ENCODE peak calls at places on chromosomes 6 and 20, in seven cellular contexts. X is activated CD4-positive, alpha-beta T cell treated with anti-CD3 and anti-CD28 coated beads for 24 hours; J is Kasumi-1; V is GM20000; F is EH; H is CMK; S is right cardiac atrium. C is an unnamed sample.

GRCh38 chr20:50112512-50113419 is at the start of gene UBE2V1:
- DNase-seq in F (peak), H (peak), X (peak), S (peak), J (peak), V (peak), C (peak)

GRCh38 chr20:48295445-48295903 is 510.2 kb upstream of the SULF2 start:
- DNase-seq in H (no peak), F (peak), V (no peak), J (no peak), S (no peak), X (no peak), C (no peak)

GRCh38 chr20:2815242-2815900 is 584 bp downstream of the C20orf141 start:
- DNase-seq in S (no peak), J (no peak), X (no peak), F (no peak), H (no peak), V (no peak), C (no peak)

GRCh38 chr20:61871160-61871559 is 194.5 kb downstream of the TAF4 start:
- DNase-seq in H (no peak), F (no peak), S (no peak), X (no peak), V (no peak), J (no peak), C (no peak)

GRCh38 chr6:79546186-79546585 is 9.0 kb upstream of the LCA5 start:
- DNase-seq in V (no peak), S (no peak), J (no peak), X (no peak), H (no peak), F (peak), C (no peak)

GRCh38 chr20:48928832-48929725 is 7.6 kb downstream of the ARFGEF2 start:
- DNase-seq in H (no peak), X (no peak), J (no peak), F (peak), S (no peak), V (no peak), C (no peak)

GRCh38 chr6:168050861-168051586 is 28.0 kb downstream of the FRMD1 start:
- DNase-seq in V (no peak), J (no peak), X (no peak), S (no peak), F (peak), H (no peak), C (no peak)

GRCh38 chr6:95518630-95519227 is 58.6 kb upstream of the MANEA start:
- DNase-seq in X (no peak), V (no peak), F (no peak), S (no peak), J (no peak), H (no peak), C (no peak)

GRCh38 chr6:143536461-143536865 is 24.9 kb upstream of the FUCA2 start:
- DNase-seq in V (no peak), S (peak), J (peak), F (peak), X (peak), H (no peak), C (peak)

GRCh38 chr6:11315743-11316437 is 83.4 kb upstream of the NEDD9 start:
- DNase-seq in S (no peak), H (no peak), F (peak), J (no peak), V (no peak), X (no peak), C (no peak)

GRCh38 chr6:170460606-170461005 is 92.5 kb downstream of the PSMB1 start:
- DNase-seq in F (no peak), X (no peak), H (no peak), S (no peak), J (no peak), V (no peak), C (no peak)

GRCh38 chr20:48898210-48898609 is 23.3 kb upstream of the ARFGEF2 start:
- DNase-seq in X (no peak), H (no peak), S (no peak), F (peak), J (no peak), V (no peak), C (no peak)

GRCh38 chr6:150987371-150987828 is 121.9 kb downstream of the MTHFD1L start:
- DNase-seq in V (peak), X (peak), H (no peak), S (no peak), F (no peak), J (no peak), C (peak)

GRCh38 chr6:101146389-101146788 is 247.1 kb upstream of the GRIK2 start:
- DNase-seq in V (no peak), X (no peak), H (no peak), S (no peak), J (no peak), F (peak), C (no peak)

GRCh38 chr20:2914160-2914559 is 40.9 kb downstream of the PTPRA start:
- DNase-seq in V (peak), J (peak), H (peak), X (no peak), S (no peak), F (no peak), C (no peak)

GRCh38 chr20:45833030-45833882 is at the start of gene SNX21:
- DNase-seq in X (no peak), F (peak), S (peak), V (peak), J (peak), H (no peak), C (peak)

GRCh38 chr6:134316733-134317431 is 1.0 kb downstream of the SGK1 start:
- DNase-seq in V (no peak), H (no peak), X (no peak), S (no peak), J (no peak), F (no peak), C (no peak)

GRCh38 chr20:57006411-57007170 is 259.9 kb downstream of the BMP7 start:
- DNase-seq in S (no peak), X (no peak), F (peak), H (no peak), V (no peak), J (no peak), C (no peak)

GRCh38 chr20:10313701-10314100 is 95.1 kb downstream of the SNAP25 start:
- DNase-seq in H (no peak), S (no peak), X (no peak), V (no peak), F (no peak), J (no peak), C (no peak)

GRCh38 chr6:26743941-26744699 is 84.6 kb upstream of the ZNF322 start:
- DNase-seq in X (no peak), S (no peak), F (no peak), V (no peak), H (no peak), J (no peak), C (no peak)

GRCh38 chr20:19642861-19643260 is 115.2 kb upstream of the RIN2 start:
- DNase-seq in H (no peak), V (no peak), J (no peak), X (no peak), F (no peak), S (no peak), C (no peak)

GRCh38 chr6:21846541-21847451 is 253.2 kb downstream of the SOX4 start:
- DNase-seq in X (no peak), H (no peak), J (no peak), V (no peak), S (no peak), F (no peak), C (no peak)

GRCh38 chr6:16294371-16294770 is 56.0 kb downstream of the GMPR start:
- DNase-seq in H (no peak), V (no peak), F (no peak), S (no peak), J (no peak), X (no peak), C (no peak)

GRCh38 chr20:46974669-46975434 is 80.2 kb downstream of the EYA2 start:
- DNase-seq in S (no peak), F (no peak), V (no peak), H (no peak), J (no peak), X (no peak), C (no peak)

GRCh38 chr6:129786548-129786947 is 74.6 kb downstream of the TMEM244 start:
- DNase-seq in H (no peak), J (no peak), X (no peak), F (peak), V (no peak), S (no peak), C (no peak)

GRCh38 chr6:169981051-169981450 is 229.6 kb downstream of the ERMARD start:
- DNase-seq in X (no peak), J (no peak), S (no peak), H (no peak), F (no peak), V (no peak), C (no peak)

GRCh38 chr6:84119277-84119676 is 85.7 kb downstream of the MRAP2 start:
- DNase-seq in X (no peak), V (no peak), J (peak), F (no peak), H (no peak), S (no peak), C (no peak)

GRCh38 chr20:1912646-1913045 is 17.4 kb downstream of the SIRPA start:
- DNase-seq in S (no peak), J (no peak), X (no peak), V (no peak), H (no peak), F (no peak), C (no peak)

GRCh38 chr20:51494241-51495110 is 48.0 kb downstream of the NFATC2 start:
- DNase-seq in X (no peak), S (no peak), H (no peak), J (no peak), V (no peak), F (no peak), C (no peak)

GRCh38 chr6:155628315-155628714 is 172.7 kb upstream of the NOX3 start:
- DNase-seq in H (no peak), F (no peak), S (no peak), V (peak), J (no peak), X (peak), C (peak)

GRCh38 chr6:168017629-168018028 is 20.2 kb downstream of the KIF25 start:
- DNase-seq in J (no peak), H (no peak), S (no peak), V (no peak), F (no peak), X (no peak), C (no peak)

GRCh38 chr20:32970973-32971300 is 33.3 kb downstream of the SUN5 start:
- DNase-seq in F (no peak), S (no peak), V (no peak), H (no peak), X (no peak), J (no peak), C (no peak)

GRCh38 chr6:132188865-132189264 is 212.4 kb downstream of the MOXD1 start:
- DNase-seq in H (no peak), V (no peak), X (no peak), F (peak), J (no peak), S (no peak), C (no peak)

C was measured in GM10248.